ENCODE peak calls at places on chromosomes 5 and 9, in five cellular contexts. Y is GM12891, H is A549, V is gastrocnemius medialis, J is uterus. X is an unnamed sample.

GRCh38 chr9:134621558-134622110 is 20.0 kb upstream of the COL5A1 start:
- DNase-seq in Y (no peak), V (peak; percentile 8), H (no peak), J (peak; percentile 7), X (no peak)

GRCh38 chr9:98310752-98311392 is 55.4 kb upstream of the TBC1D2 start:
- DNase-seq in J (no peak), H (no peak), Y (no peak), V (no peak), X (no peak)

GRCh38 chr5:179887095-179887494 is 20.6 kb downstream of the TBC1D9B start:
- DNase-seq in V (peak; percentile 55), H (no peak), J (no peak), Y (no peak), X (no peak)

GRCh38 chr5:142215915-142216681 is 107.5 kb downstream of the NDFIP1 start:
- DNase-seq in V (peak; percentile 71), J (peak; percentile 78), H (peak; percentile 65), Y (no peak), X (no peak)

GRCh38 chr5:167458412-167458811 is 833.0 kb upstream of the WWC1 start:
- DNase-seq in Y (no peak), J (no peak), V (no peak), H (no peak), X (no peak)

GRCh38 chr5:92641031-92641962 is 939.7 kb downstream of the NR2F1-AS1 start:
- DNase-seq in H (peak; percentile 84), Y (no peak), J (no peak), V (no peak), X (no peak)

GRCh38 chr5:51382759-51383493 is at the start of gene ISL1:
- DNase-seq in V (peak; percentile 19), J (peak; percentile 23), H (peak; percentile 60), Y (no peak), X (peak; percentile 18)

GRCh38 chr5:112012112-112012511 is 255.1 kb upstream of the NREP start:
- DNase-seq in Y (no peak), H (no peak), J (no peak), V (no peak), X (no peak)

GRCh38 chr9:14941487-14941886 is 31.3 kb upstream of the FREM1 start:
- DNase-seq in H (no peak), J (no peak), V (no peak), Y (no peak), X (no peak)

GRCh38 chr5:90289837-90290236 is 119.7 kb downstream of the CETN3 start:
- DNase-seq in H (no peak), V (no peak), Y (no peak), J (no peak), X (no peak)

GRCh38 chr9:114900937-114901802 is 29.2 kb downstream of the TNFSF8 start:
- DNase-seq in V (no peak), H (no peak), J (no peak), Y (no peak), X (no peak)

GRCh38 chr9:15576350-15577050 is 23.7 kb downstream of the CCDC171 start:
- DNase-seq in V (no peak), H (no peak), Y (no peak), J (no peak), X (no peak)

GRCh38 chr5:111563041-111563822 is 50.9 kb upstream of the STARD4 start:
- DNase-seq in V (no peak), Y (no peak), H (no peak), J (no peak), X (no peak)

GRCh38 chr5:179393078-179393477 is 47.8 kb upstream of the ADAMTS2 start:
- DNase-seq in J (no peak), V (no peak), Y (no peak), H (peak; percentile 17), X (no peak)

GRCh38 chr9:16656432-16657169 is 213.9 kb downstream of the BNC2 start:
- DNase-seq in V (no peak), Y (no peak), J (no peak), H (no peak), X (no peak)

GRCh38 chr9:136695955-136696354 is 8.7 kb upstream of the AGPAT2 start:
- DNase-seq in H (no peak), Y (no peak), J (no peak), V (no peak), X (no peak)

GRCh38 chr9:128409998-128410397 is 10.7 kb upstream of the CERCAM start:
- DNase-seq in J (no peak), Y (no peak), H (peak; percentile 59), V (no peak), X (peak; percentile 33)

GRCh38 chr5:150904479-150905311 is at the start of gene ZNF300:
- DNase-seq in Y (no peak), J (peak; percentile 83), H (peak; percentile 96), V (peak; percentile 63), X (peak; percentile 5)

GRCh38 chr5:137332296-137332695 is 166.8 kb downstream of the SPOCK1 start:
- DNase-seq in H (no peak), Y (no peak), V (no peak), J (no peak), X (no peak)

GRCh38 chr5:7179364-7179763 is 216.6 kb upstream of the ADCY2 start:
- DNase-seq in J (no peak), Y (no peak), H (no peak), V (no peak), X (no peak)

GRCh38 chr9:84917366-84918063 is 248.0 kb downstream of the NTRK2 start:
- DNase-seq in V (no peak), J (no peak), Y (no peak), H (no peak), X (no peak)

GRCh38 chr5:124880903-124881302 is 134.5 kb upstream of the ZNF608 start:
- DNase-seq in Y (no peak), H (no peak), V (no peak), J (no peak), X (no peak)

GRCh38 chr9:133188006-133188842 is 20.8 kb downstream of the OBP2B start:
- DNase-seq in Y (no peak), V (no peak), J (no peak), H (peak; percentile 42), X (peak; percentile 26)

GRCh38 chr5:122751293-122751753 is 23.6 kb upstream of the SNX2 start:
- DNase-seq in J (no peak), H (peak; percentile 44), V (no peak), Y (no peak), X (no peak)

GRCh38 chr5:140261403-140262171 is 41.3 kb downstream of the PFDN1 start:
- DNase-seq in H (peak; percentile 83), V (peak; percentile 89), Y (no peak), J (peak; percentile 87), X (peak; percentile 64)

GRCh38 chr5:96321371-96321770 is 111.7 kb downstream of the PCSK1 start:
- DNase-seq in J (no peak), V (no peak), H (no peak), Y (no peak), X (no peak)

GRCh38 chr5:180421672-180422071 is 68.5 kb upstream of the GFPT2 start:
- DNase-seq in H (no peak), V (no peak), J (no peak), Y (no peak), X (no peak)

GRCh38 chr9:17783227-17783626 is 204.4 kb downstream of the SH3GL2 start:
- DNase-seq in J (no peak), Y (no peak), H (no peak), V (no peak), X (no peak)

GRCh38 chr5:31496301-31496700 is 35.6 kb downstream of the DROSHA start:
- DNase-seq in H (no peak), V (no peak), Y (no peak), J (no peak), X (no peak)

GRCh38 chr5:39178171-39178570 is 41.2 kb downstream of the FYB1 start:
- DNase-seq in H (peak; percentile 27), Y (no peak), J (no peak), V (no peak), X (peak; percentile 4)

GRCh38 chr9:113481176-113481805 is 17.8 kb downstream of the RGS3 start:
- DNase-seq in V (peak; percentile 23), H (peak; percentile 19), Y (no peak), J (no peak), X (no peak)

GRCh38 chr5:150579462-150580400 is 60.7 kb upstream of the SYNPO start:
- DNase-seq in Y (no peak), V (peak; percentile 4), J (peak; percentile 4), H (no peak), X (no peak)

GRCh38 chr5:154523704-154524103 is 45.7 kb upstream of the HAND1 start:
- DNase-seq in J (no peak), V (no peak), H (no peak), Y (no peak), X (peak; percentile 45)

GRCh38 chr5:178205010-178205748 is 846 bp downstream of the HNRNPAB start:
- DNase-seq in H (peak; percentile 66), J (peak; percentile 62), Y (peak; percentile 86), V (peak; percentile 72), X (peak; percentile 89)
- TF ChIP-seq POLR2A in H (no peak), J (peak; percentile 15), Y (no peak), V (peak; percentile 61), X (no peak)

GRCh38 chr5:143403357-143403606 is 204 bp downstream of the NR3C1 start:
- DNase-seq in V (no peak), H (no peak), J (no peak), Y (peak; percentile 15), X (no peak)

GRCh38 chr5:143405063-143405746 is 1.7 kb upstream of the NR3C1 start:
- DNase-seq in Y (peak; percentile 32), V (peak; percentile 88), H (peak; percentile 91), J (peak; percentile 82), X (peak; percentile 91)

GRCh38 chr5:143404416-143405062 is 1.1 kb upstream of the NR3C1 start:
- DNase-seq in H (peak; percentile 92), J (peak; percentile 74), Y (peak; percentile 33), V (peak; percentile 84), X (peak; percentile 89)

GRCh38 chr5:143402464-143403356 is 776 bp downstream of the NR3C1 start:
- DNase-seq in H (peak; percentile 61), V (peak; percentile 80), J (peak; percentile 58), Y (no peak), X (peak; percentile 87)

DNA sequence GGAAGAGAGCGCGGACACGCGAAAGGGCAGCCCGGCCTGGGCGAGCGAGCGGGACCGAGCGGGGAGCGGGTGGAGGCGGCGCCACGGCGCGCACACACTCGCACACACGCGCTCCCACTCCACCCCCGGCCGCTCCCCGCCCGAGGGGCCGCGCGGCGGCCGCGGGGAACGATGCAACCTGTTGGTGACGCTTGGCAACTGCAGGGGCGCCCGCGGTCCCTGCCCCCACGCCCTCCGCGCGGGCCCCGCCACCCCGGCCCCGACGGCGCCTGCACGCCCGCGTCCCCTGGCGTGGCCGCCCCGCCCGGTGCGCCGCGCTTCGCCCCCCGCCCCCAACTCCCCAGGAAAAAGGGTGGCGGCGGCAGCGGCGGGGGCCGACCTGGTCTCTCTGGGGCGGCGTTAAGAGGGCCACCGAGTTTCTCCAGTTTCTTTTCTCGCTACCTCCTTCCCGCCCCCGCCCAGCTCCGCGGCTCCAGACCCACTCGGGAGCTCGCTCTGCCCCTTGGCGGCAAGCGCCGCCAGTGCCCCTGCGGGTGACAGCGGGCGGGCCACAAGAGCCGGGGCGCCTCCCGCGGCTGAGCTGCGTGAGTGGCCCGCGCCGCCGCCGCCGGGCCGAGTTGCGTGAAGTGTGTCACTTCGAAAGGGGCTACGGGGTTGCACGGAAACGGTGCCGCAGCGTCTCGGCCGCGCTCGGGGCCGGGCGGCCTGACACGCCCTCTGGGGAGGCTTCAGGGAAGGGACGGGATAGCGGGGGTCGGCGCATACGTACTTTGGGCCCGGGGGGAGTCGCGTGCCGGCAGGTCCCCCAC is at the start of gene NR3C1:
- DNase-seq in V (peak; percentile 88), Y (peak; percentile 41), H (peak; percentile 87), J (peak; percentile 76), X (peak; percentile 90)
- TF ChIP-seq POLR2A in V (peak; percentile 77), Y (peak; percentile 50), H (peak; percentile 52), J (no peak), X (peak; percentile 54)

GRCh38 chr5:177412603-177413233 is 3.4 kb upstream of the F12 start:
- DNase-seq in H (no peak), J (no peak), V (no peak), Y (no peak), X (no peak)
- TF ChIP-seq POLR2A in H (no peak), J (no peak), V (no peak), Y (no peak), X (no peak)

GRCh38 chr9:32442433-32442832 is 58.0 kb downstream of the ACO1 start:
- DNase-seq in V (no peak), Y (no peak), J (no peak), H (no peak), X (no peak)
- TF ChIP-seq POLR2A in V (no peak), Y (no peak), J (no peak), H (no peak), X (no peak)